ENCODE peak calls at places on chromosomes 13 and 19, in five cellular contexts. A is upper lobe of left lung; Q is breast epithelium; I is CD8-positive, alpha-beta memory T cell; U is lung. N is an unnamed sample.

GRCh38 chr19:38634757-38635482 is 12.5 kb upstream of the ACTN4 start:
- DNase-seq in A (peak; percentile 79), U (peak; percentile 76), Q (peak; percentile 76), I (peak; percentile 62), N (peak; percentile 52)

GRCh38 chr13:83819611-83820010 is 62.7 kb downstream of the SLITRK1 start:
- DNase-seq in I (no peak), A (no peak), U (no peak), Q (no peak), N (no peak)

GRCh38 chr19:19062454-19063182 is 1.2 kb upstream of the SLC25A42 start:
- DNase-seq in U (no peak), I (no peak), Q (no peak), A (no peak), N (no peak)

GRCh38 chr19:4582980-4583842 is 23.7 kb upstream of the SEMA6B start:
- DNase-seq in U (no peak), Q (no peak), A (no peak), I (no peak), N (no peak)

GRCh38 chr13:86051134-86052103 is 252.2 kb upstream of the SLITRK6 start:
- DNase-seq in I (no peak), Q (no peak), A (no peak), U (no peak), N (no peak)

GRCh38 chr19:7887408-7888144 is 734 bp upstream of the LRRC8E start:
- DNase-seq in Q (no peak), A (no peak), I (no peak), U (no peak), N (no peak)

GRCh38 chr19:4368128-4368820 is 24.9 kb downstream of the MPND start:
- DNase-seq in A (no peak), U (no peak), Q (no peak), I (no peak), N (no peak)

GRCh38 chr19:6223461-6224307 is 56.1 kb downstream of the MLLT1 start:
- DNase-seq in I (no peak), Q (no peak), U (no peak), A (peak; percentile 19), N (no peak)

GRCh38 chr19:16067205-16067938 is 8.9 kb upstream of the TPM4 start:
- DNase-seq in Q (peak; percentile 87), I (no peak), U (peak; percentile 71), A (peak; percentile 82), N (no peak)

GRCh38 chr13:77810430-77810829 is 108.2 kb downstream of the EDNRB start:
- DNase-seq in A (no peak), I (no peak), Q (no peak), U (no peak), N (no peak)

GRCh38 chr19:15444505-15445226 is 5.1 kb downstream of the WIZ start:
- DNase-seq in A (no peak), Q (no peak), I (no peak), U (no peak), N (no peak)

GRCh38 chr19:11931051-11931450 is 6.1 kb downstream of the ZNF700 start:
- DNase-seq in A (peak; percentile 37), I (no peak), U (no peak), Q (no peak), N (no peak)

GRCh38 chr13:100490692-100491091 is 97.9 kb downstream of the GGACT start:
- DNase-seq in I (no peak), Q (no peak), U (peak; percentile 49), A (peak; percentile 54), N (no peak)

GRCh38 chr19:38318595-38319142 is 976 bp upstream of the KCNK6 start:
- DNase-seq in A (no peak), I (no peak), U (no peak), Q (no peak), N (no peak)

GRCh38 chr13:74839656-74840055 is 642.3 kb downstream of the TBC1D4 start:
- DNase-seq in Q (no peak), A (no peak), U (no peak), I (no peak), N (no peak)

GRCh38 chr13:106535552-106536243 is at the start of gene EFNB2:
- DNase-seq in U (peak; percentile 88), I (peak; percentile 75), Q (peak; percentile 84), A (peak; percentile 93), N (peak; percentile 81)
- H3K27ac ChIP-seq in U (peak within 1 kb of the TSS; percentile 62), I (peak within 1 kb of the TSS; percentile 31), Q (peak within 1 kb of the TSS; percentile 79), A (peak within 1 kb of the TSS; percentile 89), N (peak within 1 kb of the TSS; percentile 4)

GRCh38 chr19:57935731-57936130 is 529 bp upstream of the ZNF418 start:
- DNase-seq in I (no peak), Q (no peak), A (no peak), U (no peak), N (no peak)
- H3K9me3 ChIP-seq in I (peaks cover 33% of the 10 kb centered on the region), Q (peaks cover 94% of the 10 kb centered on the region), A (peaks cover 86% of the 10 kb centered on the region), U (peaks cover 49% of the 10 kb centered on the region), N (peaks cover 25% of the 10 kb centered on the region)

GRCh38 chr19:48401277-48401676 is 7.8 kb downstream of the GRIN2D start:
- DNase-seq in U (no peak), I (no peak), Q (no peak), A (no peak), N (no peak)
- H3K4me3 ChIP-seq in U (no peak overlapping the region), I (no peak overlapping the region), Q (no peak overlapping the region), A (no peak overlapping the region), N (no peak overlapping the region)

DNA sequence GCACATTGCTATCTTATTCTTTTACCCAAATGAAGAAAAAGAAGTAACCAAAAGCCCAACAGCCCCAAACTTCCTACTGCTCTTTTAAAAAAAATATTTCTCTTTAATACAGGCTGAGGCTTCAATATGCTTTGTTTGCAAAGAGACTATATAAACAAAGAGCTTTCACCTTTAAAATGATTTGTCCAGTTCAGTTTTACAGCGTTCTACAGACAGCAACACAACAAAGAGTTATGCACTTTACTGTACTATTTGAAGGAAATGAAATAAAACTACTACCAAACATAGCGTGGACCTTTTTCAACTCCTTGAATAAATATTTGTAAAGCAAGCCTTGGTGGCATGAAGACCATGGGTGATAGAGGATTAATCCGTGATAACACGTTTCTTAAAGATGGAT is 151.2 kb downstream of the FGF9 start:
- DNase-seq in A (no peak), I (no peak), Q (no peak), U (no peak), N (no peak)
- H3K27ac ChIP-seq in A (no peak overlapping the region), I (no peak overlapping the region), Q (no peak overlapping the region), U (no peak overlapping the region), N (no peak overlapping the region)

N was measured in effector memory CD4-positive, alpha-beta T cell.